ENCODE peak calls at places on chromosomes 7 and 10, in five cellular contexts. One of them, this sample, is unnamed.

GRCh38 chr7:4191525-4191924 is 490.6 kb upstream of the FOXK1 start:
- DNase-seq in NCI-H345: no peak
- DNase-seq in GM23338: no peak
- DNase-seq in T-helper 1 cell: no peak
- DNase-seq in activated T-helper 2 cell treated with anti-CD3 and anti-CD28 coated beads, Interferon-gamma antibody, Interleukin-2, Interleukin-4, amounts not matched to agents 10 μg/mL and 5 μg/mL and 100 μg/mL, durations not matched to agents 14 hours and 24 hours and 36 hours: no peak
- DNase-seq in this sample: no peak

GRCh38 chr10:33927347-33927746 is 592.9 kb upstream of the NRP1 start:
- DNase-seq in NCI-H345: no peak
- DNase-seq in GM23338: no peak
- DNase-seq in T-helper 1 cell: no peak
- DNase-seq in activated T-helper 2 cell treated with anti-CD3 and anti-CD28 coated beads, Interferon-gamma antibody, Interleukin-2, Interleukin-4, amounts not matched to agents 10 μg/mL and 5 μg/mL and 100 μg/mL, durations not matched to agents 14 hours and 24 hours and 36 hours: no peak
- DNase-seq in this sample: no peak

GRCh38 chr10:21069929-21070363 is 172.8 kb upstream of the NEBL start:
- DNase-seq in NCI-H345: peak
- DNase-seq in GM23338: peak
- DNase-seq in T-helper 1 cell: no peak
- DNase-seq in activated T-helper 2 cell treated with anti-CD3 and anti-CD28 coated beads, Interferon-gamma antibody, Interleukin-2, Interleukin-4, amounts not matched to agents 10 μg/mL and 5 μg/mL and 100 μg/mL, durations not matched to agents 14 hours and 24 hours and 36 hours: no peak
- DNase-seq in this sample: no peak

GRCh38 chr7:155489862-155490696 is 32.1 kb downstream of the EN2 start:
- DNase-seq in NCI-H345: no peak
- DNase-seq in GM23338: peak
- DNase-seq in T-helper 1 cell: no peak
- DNase-seq in activated T-helper 2 cell treated with anti-CD3 and anti-CD28 coated beads, Interferon-gamma antibody, Interleukin-2, Interleukin-4, amounts not matched to agents 10 μg/mL and 5 μg/mL and 100 μg/mL, durations not matched to agents 14 hours and 24 hours and 36 hours: no peak
- DNase-seq in this sample: no peak

GRCh38 chr7:45182856-45183710 is 25.5 kb downstream of the RAMP3 start:
- DNase-seq in NCI-H345: no peak
- DNase-seq in GM23338: no peak
- DNase-seq in T-helper 1 cell: no peak
- DNase-seq in activated T-helper 2 cell treated with anti-CD3 and anti-CD28 coated beads, Interferon-gamma antibody, Interleukin-2, Interleukin-4, amounts not matched to agents 10 μg/mL and 5 μg/mL and 100 μg/mL, durations not matched to agents 14 hours and 24 hours and 36 hours: no peak
- DNase-seq in this sample: no peak

GRCh38 chr10:18737841-18738240 is 78.6 kb downstream of the ARL5B start:
- DNase-seq in NCI-H345: no peak
- DNase-seq in GM23338: no peak
- DNase-seq in T-helper 1 cell: no peak
- DNase-seq in activated T-helper 2 cell treated with anti-CD3 and anti-CD28 coated beads, Interferon-gamma antibody, Interleukin-2, Interleukin-4, amounts not matched to agents 10 μg/mL and 5 μg/mL and 100 μg/mL, durations not matched to agents 14 hours and 24 hours and 36 hours: no peak
- DNase-seq in this sample: no peak

GRCh38 chr7:111238891-111239290 is 148.0 kb downstream of the LRRN3 start:
- DNase-seq in NCI-H345: no peak
- DNase-seq in GM23338: no peak
- DNase-seq in T-helper 1 cell: no peak
- DNase-seq in activated T-helper 2 cell treated with anti-CD3 and anti-CD28 coated beads, Interferon-gamma antibody, Interleukin-2, Interleukin-4, amounts not matched to agents 10 μg/mL and 5 μg/mL and 100 μg/mL, durations not matched to agents 14 hours and 24 hours and 36 hours: no peak
- DNase-seq in this sample: no peak

GRCh38 chr7:96069361-96069760 is 252.5 kb downstream of the SLC25A13 start:
- DNase-seq in NCI-H345: no peak
- DNase-seq in GM23338: no peak
- DNase-seq in T-helper 1 cell: no peak
- DNase-seq in activated T-helper 2 cell treated with anti-CD3 and anti-CD28 coated beads, Interferon-gamma antibody, Interleukin-2, Interleukin-4, amounts not matched to agents 10 μg/mL and 5 μg/mL and 100 μg/mL, durations not matched to agents 14 hours and 24 hours and 36 hours: no peak
- DNase-seq in this sample: no peak

GRCh38 chr10:110137142-110137545 is 70.3 kb upstream of the MXI1 start:
- DNase-seq in NCI-H345: peak
- DNase-seq in GM23338: peak
- DNase-seq in T-helper 1 cell: no peak
- DNase-seq in activated T-helper 2 cell treated with anti-CD3 and anti-CD28 coated beads, Interferon-gamma antibody, Interleukin-2, Interleukin-4, amounts not matched to agents 10 μg/mL and 5 μg/mL and 100 μg/mL, durations not matched to agents 14 hours and 24 hours and 36 hours: no peak
- DNase-seq in this sample: peak